ENCODE peak calls at places on chromosomes 5 and 9, in five cellular contexts. I, W, S, Y and H are unnamed samples.

GRCh38 chr5:9789818-9790217 is 159.7 kb upstream of the TAS2R1 start:
- DNase-seq in I (no peak), W (no peak), S (no peak), Y (no peak), H (no peak)

GRCh38 chr5:76765249-76765648 is 49.3 kb downstream of the F2R start:
- DNase-seq in I (no peak), W (no peak), S (peak; percentile 37), Y (no peak), H (no peak)

GRCh38 chr9:20692554-20692953 is 8.5 kb downstream of the FOCAD start:
- DNase-seq in I (no peak), W (no peak), S (no peak), Y (no peak), H (no peak)

GRCh38 chr5:173443971-173444370 is 115.8 kb upstream of the STC2 start:
- DNase-seq in I (no peak), W (no peak), S (no peak), Y (no peak), H (no peak)

GRCh38 chr9:69981686-69982450 is 61.8 kb upstream of the MAMDC2 start:
- DNase-seq in I (no peak), W (no peak), S (no peak), Y (no peak), H (no peak)

GRCh38 chr9:111399772-111400563 is 69.9 kb upstream of the OR2K2 start:
- DNase-seq in I (no peak), W (no peak), S (no peak), Y (peak; percentile 38), H (no peak)

GRCh38 chr9:79054500-79054899 is 517.3 kb upstream of the TLE4 start:
- DNase-seq in I (no peak), W (no peak), S (no peak), Y (no peak), H (no peak)

GRCh38 chr5:75335952-75336624 is 932 bp upstream of the HMGCR start:
- DNase-seq in I (peak; percentile 20), W (no peak), S (peak; percentile 81), Y (no peak), H (peak; percentile 36)

GRCh38 chr5:60722416-60722815 is 22.4 kb upstream of the DEPDC1B start:
- DNase-seq in I (no peak), W (no peak), S (no peak), Y (no peak), H (no peak)

GRCh38 chr9:126126012-126126411 is 200.6 kb upstream of the MVB12B start:
- DNase-seq in I (no peak), W (no peak), S (no peak), Y (no peak), H (peak; percentile 8)

GRCh38 chr5:3004361-3005080 is 253.0 kb upstream of the IRX2 start:
- DNase-seq in I (no peak), W (no peak), S (no peak), Y (no peak), H (no peak)

GRCh38 chr5:39584921-39585320 is 160.1 kb upstream of the DAB2 start:
- DNase-seq in I (no peak), W (no peak), S (no peak), Y (no peak), H (no peak)

GRCh38 chr9:35518981-35519679 is 29.2 kb downstream of the RUSC2 start:
- DNase-seq in I (no peak), W (no peak), S (no peak), Y (no peak), H (no peak)

GRCh38 chr5:170362625-170363024 is 26.5 kb downstream of the KCNMB1 start:
- DNase-seq in I (no peak), W (no peak), S (no peak), Y (no peak), H (no peak)

GRCh38 chr5:1760656-1761452 is 38.8 kb downstream of the MRPL36 start:
- DNase-seq in I (peak; percentile 11), W (no peak), S (no peak), Y (no peak), H (peak; percentile 12)

GRCh38 chr5:164146223-164146622 is 640.8 kb downstream of the MAT2B start:
- DNase-seq in I (no peak), W (no peak), S (no peak), Y (no peak), H (no peak)

GRCh38 chr5:128036961-128037360 is 46.6 kb upstream of the SLC12A2 start:
- DNase-seq in I (no peak), W (no peak), S (no peak), Y (no peak), H (no peak)

GRCh38 chr5:11563822-11564221 is 340.4 kb downstream of the CTNND2 start:
- DNase-seq in I (no peak), W (no peak), S (no peak), Y (no peak), H (no peak)

GRCh38 chr5:72018158-72018803 is 89.0 kb upstream of the MAP1B start:
- DNase-seq in I (no peak), W (peak; percentile 72), S (peak; percentile 86), Y (peak; percentile 38), H (peak; percentile 18)

GRCh38 chr9:81825831-81826540 is 102.2 kb upstream of the SPATA31D4 start:
- DNase-seq in I (no peak), W (no peak), S (no peak), Y (no peak), H (no peak)

GRCh38 chr5:180209137-180209581 is at the start of gene RASGEF1C:
- DNase-seq in I (peak; percentile 50), W (peak; percentile 75), S (no peak), Y (no peak), H (peak; percentile 77)

GRCh38 chr5:34657550-34657921 is 1.4 kb downstream of the RAI14 start:
- DNase-seq in I (no peak), W (no peak), S (no peak), Y (no peak), H (peak; percentile 24)

GRCh38 chr9:6218099-6218502 is 2.5 kb downstream of the IL33 start:
- DNase-seq in I (no peak), W (no peak), S (no peak), Y (no peak), H (no peak)

GRCh38 chr5:135444881-135445280 is 2.3 kb downstream of the DCANP1 start:
- DNase-seq in I (peak; percentile 8), W (no peak), S (no peak), Y (no peak), H (no peak)

GRCh38 chr5:126228934-126229333 is 194.3 kb upstream of the GRAMD2B start:
- DNase-seq in I (no peak), W (no peak), S (no peak), Y (no peak), H (no peak)

GRCh38 chr5:126464016-126464415 is 40.8 kb downstream of the GRAMD2B start:
- DNase-seq in I (no peak), W (no peak), S (no peak), Y (no peak), H (no peak)

GRCh38 chr9:113509463-113509862 is 45.9 kb downstream of the RGS3 start:
- DNase-seq in I (no peak), W (no peak), S (no peak), Y (no peak), H (no peak)

GRCh38 chr5:157459715-157460599 is at the start of gene NIPAL4:
- DNase-seq in I (no peak), W (peak; percentile 56), S (no peak), Y (no peak), H (no peak)

GRCh38 chr9:83636813-83637212 is 13.9 kb downstream of the IDNK start:
- DNase-seq in I (no peak), W (no peak), S (no peak), Y (no peak), H (no peak)

GRCh38 chr9:123309611-123310010 is 41.2 kb upstream of the STRBP start:
- DNase-seq in I (no peak), W (no peak), S (no peak), Y (no peak), H (no peak)

GRCh38 chr9:76441551-76442322 is 17.2 kb upstream of the GCNT1 start:
- DNase-seq in I (no peak), W (peak; percentile 48), S (no peak), Y (no peak), H (no peak)

GRCh38 chr5:61332369-61332745 is 299 bp downstream of the ZSWIM6 start:
- DNase-seq in I (peak; percentile 44), W (peak; percentile 37), S (no peak), Y (no peak), H (no peak)

GRCh38 chr5:93224624-93225023 is 356.4 kb downstream of the NR2F1-AS1 start:
- DNase-seq in I (no peak), W (no peak), S (no peak), Y (no peak), H (no peak)

GRCh38 chr5:142748568-142749249 is 21.5 kb upstream of the ARHGAP26 start:
- DNase-seq in I (no peak), W (peak; percentile 63), S (no peak), Y (no peak), H (no peak)

GRCh38 chr9:136957461-136957860 is 5.4 kb downstream of the LCN12 start:
- DNase-seq in I (no peak), W (no peak), S (no peak), Y (no peak), H (no peak)